ENCODE peak calls at places on chromosomes 1 and 21, in nine cellular contexts. P, D, M, H, N, V, C, L and O are unnamed samples.

GRCh38 chr1:156504062-156504813 is 3.7 kb upstream of the MEF2D start:
- DNase-seq in P (no peak), D (no peak), M (no peak), H (no peak), N (no peak), V (no peak), C (no peak), L (no peak), O (no peak)

GRCh38 chr1:14828665-14829064 is 230.2 kb downstream of the KAZN start:
- DNase-seq in P (no peak), D (no peak), M (no peak), H (no peak), N (no peak), V (no peak), C (no peak), L (no peak), O (no peak)

GRCh38 chr1:231278100-231278790 is 37.2 kb downstream of the GNPAT start:
- DNase-seq in P (no peak), D (no peak), M (no peak), H (no peak), N (no peak), V (no peak), C (no peak), L (peak), O (no peak)

GRCh38 chr1:30042438-30043147 is 680.8 kb downstream of the MATN1 start:
- DNase-seq in P (no peak), D (no peak), M (no peak), H (no peak), N (no peak), V (no peak), C (no peak), L (no peak), O (no peak)

GRCh38 chr1:211650922-211651303 is 24.5 kb downstream of the NEK2 start:
- DNase-seq in P (no peak), D (no peak), M (no peak), H (no peak), N (no peak), V (no peak), C (no peak), L (no peak), O (no peak)

GRCh38 chr1:26405281-26405915 is 5.2 kb upstream of the LIN28A start:
- DNase-seq in P (no peak), D (no peak), M (no peak), H (no peak), N (no peak), V (no peak), C (no peak), L (no peak), O (no peak)

GRCh38 chr1:214002472-214002871 is 14.7 kb downstream of the PROX1 start:
- DNase-seq in P (peak), D (no peak), M (no peak), H (no peak), N (no peak), V (no peak), C (peak), L (peak), O (no peak)

GRCh38 chr1:41662656-41663437 is 178.4 kb upstream of the EDN2 start:
- DNase-seq in P (peak), D (peak), M (no peak), H (peak), N (peak), V (no peak), C (no peak), L (peak), O (peak)

GRCh38 chr1:231576804-231577718 is 48.6 kb downstream of the TSNAX start:
- DNase-seq in P (no peak), D (no peak), M (no peak), H (no peak), N (no peak), V (no peak), C (no peak), L (no peak), O (no peak)

GRCh38 chr1:3943806-3944620 is 43.9 kb upstream of the C1orf174 start:
- DNase-seq in P (no peak), D (no peak), M (no peak), H (no peak), N (no peak), V (no peak), C (no peak), L (no peak), O (no peak)

GRCh38 chr1:207316141-207316540 is 5.3 kb upstream of the CD55 start:
- DNase-seq in P (no peak), D (no peak), M (no peak), H (no peak), N (no peak), V (no peak), C (no peak), L (no peak), O (no peak)

GRCh38 chr1:205188132-205188531 is 23.4 kb downstream of the DSTYK start:
- DNase-seq in P (no peak), D (no peak), M (no peak), H (no peak), N (no peak), V (no peak), C (no peak), L (no peak), O (no peak)

GRCh38 chr1:25239681-25240541 is 7.3 kb downstream of the RSRP1 start:
- DNase-seq in P (peak), D (peak), M (peak), H (peak), N (peak), V (peak), C (peak), L (peak), O (peak)

GRCh38 chr1:154878371-154879355 is 8.6 kb upstream of the KCNN3 start:
- DNase-seq in P (peak), D (peak), M (peak), H (peak), N (no peak), V (peak), C (no peak), L (peak), O (peak)

GRCh38 chr1:85609976-85610375 is 29.4 kb downstream of the CCN1 start:
- DNase-seq in P (no peak), D (no peak), M (no peak), H (no peak), N (no peak), V (no peak), C (no peak), L (peak), O (no peak)

GRCh38 chr1:244063498-244063897 is 12.4 kb downstream of the ZBTB18 start:
- DNase-seq in P (no peak), D (no peak), M (no peak), H (no peak), N (no peak), V (no peak), C (no peak), L (peak), O (no peak)

GRCh38 chr21:15992171-15992570 is 262.4 kb downstream of the USP25 start:
- DNase-seq in P (no peak), D (no peak), M (no peak), H (no peak), N (no peak), V (no peak), C (no peak), L (peak), O (no peak)

GRCh38 chr1:27719286-27720251 is 6.2 kb upstream of the FAM76A start:
- DNase-seq in P (peak), D (no peak), M (no peak), H (no peak), N (no peak), V (peak), C (no peak), L (peak), O (no peak)

GRCh38 chr1:39720094-39720999 is 18.3 kb upstream of the PPIE start:
- DNase-seq in P (peak), D (no peak), M (no peak), H (no peak), N (peak), V (peak), C (peak), L (peak), O (peak)

GRCh38 chr1:78619446-78619802 is 824 bp upstream of the IFI44L start:
- DNase-seq in P (peak), D (no peak), M (no peak), H (no peak), N (no peak), V (no peak), C (no peak), L (no peak), O (no peak)

GRCh38 chr21:17463441-17463840 is 49.4 kb upstream of the CXADR start:
- DNase-seq in P (peak), D (no peak), M (no peak), H (no peak), N (peak), V (no peak), C (peak), L (peak), O (no peak)

GRCh38 chr1:71869326-71869725 is 413.0 kb downstream of the NEGR1 start:
- DNase-seq in P (no peak), D (no peak), M (no peak), H (no peak), N (no peak), V (no peak), C (no peak), L (no peak), O (no peak)

GRCh38 chr1:44536357-44536756 is 131.3 kb downstream of the RNF220 start:
- DNase-seq in P (no peak), D (no peak), M (no peak), H (no peak), N (no peak), V (no peak), C (no peak), L (no peak), O (no peak)

GRCh38 chr1:101235696-101236545 is 898 bp upstream of the S1PR1 start:
- DNase-seq in P (peak), D (peak), M (peak), H (peak), N (no peak), V (no peak), C (no peak), L (peak), O (peak)

GRCh38 chr21:28308516-28308915 is 684.2 kb downstream of the LTN1 start:
- DNase-seq in P (no peak), D (no peak), M (no peak), H (no peak), N (no peak), V (no peak), C (no peak), L (peak), O (no peak)